ENCODE peak calls at places on chromosomes 3 and 15, in eight cellular contexts. I is SJSA1, J is A549, V is Panc1, B is IMR-90, H is MM.1S, D is GM12878, R is neural progenitor cell. X is an unnamed sample. For H3K9me3 and H3K4me1, the result is how much of the 10 kb centered on the place peaks cover.

GRCh38 chr3:186432189-186432588 is 70.2 kb upstream of the DGKG start:
- DNase-seq in I (no peak), J (no peak), V (no peak), B (peak), H (no peak), D (no peak), R (no peak), X (no peak)

GRCh38 chr3:163924600-163924999 is 1153.7 kb downstream of the SI start:
- DNase-seq in I (no peak), J (no peak), V (no peak), B (no peak), H (peak), D (no peak), R (no peak), X (no peak)

GRCh38 chr15:30065025-30065801 is 17.5 kb upstream of the GOLGA8J start:
- DNase-seq in I (peak), J (no peak), V (no peak), B (peak), H (no peak), D (no peak), R (no peak), X (no peak)

GRCh38 chr15:48317221-48317620 is 14.0 kb upstream of the DUT start:
- DNase-seq in I (no peak), J (no peak), V (no peak), B (no peak), H (no peak), D (no peak), R (no peak), X (no peak)

GRCh38 chr15:95957854-95958253 is 372.6 kb upstream of the NR2F2 start:
- DNase-seq in I (no peak), J (no peak), V (no peak), B (no peak), H (no peak), D (no peak), R (peak), X (peak)

GRCh38 chr15:92322566-92323355 is 70.9 kb upstream of the ST8SIA2 start:
- DNase-seq in I (no peak), J (no peak), V (no peak), B (no peak), H (no peak), D (no peak), R (no peak), X (no peak)

GRCh38 chr15:73002509-73002908 is 49.8 kb upstream of the NEO1 start:
- DNase-seq in I (peak), J (no peak), V (no peak), B (peak), H (no peak), D (no peak), R (no peak), X (no peak)

GRCh38 chr15:96234109-96234892 is 96.2 kb upstream of the NR2F2 start:
- DNase-seq in I (peak), J (no peak), V (no peak), B (peak), H (no peak), D (peak), R (no peak), X (no peak)

GRCh38 chr3:71302604-71303003 is 280.9 kb downstream of the FOXP1 start:
- DNase-seq in I (no peak), J (no peak), V (no peak), B (no peak), H (no peak), D (no peak), R (no peak), X (no peak)

GRCh38 chr3:71305246-71306206 is 278.0 kb downstream of the FOXP1 start:
- DNase-seq in I (peak), J (no peak), V (no peak), B (peak), H (peak), D (no peak), R (peak), X (no peak)

GRCh38 chr3:71304261-71304646 is 279.3 kb downstream of the FOXP1 start:
- DNase-seq in I (no peak), J (no peak), V (no peak), B (no peak), H (no peak), D (no peak), R (no peak), X (no peak)

GRCh38 chr3:71303627-71304260 is 279.8 kb downstream of the FOXP1 start:
- DNase-seq in I (no peak), J (no peak), V (no peak), B (no peak), H (no peak), D (no peak), R (no peak), X (no peak)

DNA sequence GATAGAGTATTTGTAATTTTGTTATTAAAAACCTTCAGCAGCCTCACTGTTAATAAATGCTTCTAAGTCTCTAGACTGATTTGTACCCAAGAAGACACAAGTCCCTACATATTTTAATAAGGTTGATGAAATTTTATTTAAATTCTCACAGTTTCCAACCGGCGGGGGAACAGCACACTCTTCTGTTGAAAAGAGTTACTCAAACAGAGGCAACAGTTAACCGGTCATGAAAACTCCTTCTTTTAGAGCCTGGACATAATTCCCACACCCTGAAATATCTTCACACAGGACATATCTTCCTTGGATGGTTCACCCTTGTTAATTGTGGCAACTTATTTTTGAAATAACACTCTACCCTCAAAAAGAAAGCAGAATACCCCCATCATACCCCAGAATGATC is 278.8 kb downstream of the FOXP1 start:
- DNase-seq in I (peak), J (no peak), V (no peak), B (peak), H (no peak), D (no peak), R (no peak), X (peak)
- H3K27ac ChIP-seq in I (no peak), J (no peak), V (no peak), B (peak), H (no peak), D (no peak), R (peak), X (peak)

GRCh38 chr15:99467861-99468460 is 97.8 kb upstream of the MEF2A start:
- DNase-seq in I (no peak), J (no peak), V (no peak), B (peak), H (no peak), D (no peak), R (no peak), X (no peak)

GRCh38 chr15:99466701-99467337 is 99.0 kb upstream of the MEF2A start:
- DNase-seq in I (no peak), J (no peak), V (no peak), B (no peak), H (no peak), D (no peak), R (no peak), X (no peak)

GRCh38 chr15:99467338-99467720 is 98.5 kb upstream of the MEF2A start:
- DNase-seq in I (no peak), J (no peak), V (no peak), B (no peak), H (no peak), D (no peak), R (no peak), X (no peak)

DNA sequence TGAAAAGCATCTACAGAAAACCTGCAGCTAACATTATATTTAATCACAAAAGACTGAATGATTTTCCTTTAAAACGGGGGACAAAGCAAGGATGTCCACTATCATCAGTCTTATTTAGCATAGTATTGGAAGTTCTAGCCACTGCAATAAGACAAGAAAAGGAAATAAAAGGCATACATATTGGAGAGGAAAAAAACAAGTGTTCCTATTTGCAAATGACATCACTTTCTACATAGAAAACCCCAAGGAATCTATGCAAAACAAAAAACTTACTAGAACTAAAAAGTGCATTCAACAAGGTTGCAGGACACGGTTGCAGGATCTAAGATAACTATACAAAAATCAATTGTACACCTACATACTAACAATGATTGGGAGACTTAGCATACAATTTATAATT is 101.6 kb upstream of the MEF2A start:
- DNase-seq in I (no peak), J (no peak), V (no peak), B (no peak), H (no peak), D (no peak), R (no peak), X (no peak)
- H3K9me3 ChIP-seq in I (under half), J (under half), V (under half), B (under half), H (under half), D (under half), R (under half), X (under half)

GRCh38 chr3:31815631-31816440 is 165.2 kb downstream of the OSBPL10 start:
- DNase-seq in I (no peak), J (no peak), V (no peak), B (no peak), H (no peak), D (no peak), R (no peak), X (no peak)

GRCh38 chr3:31810991-31811433 is 170.1 kb downstream of the OSBPL10 start:
- DNase-seq in I (no peak), J (no peak), V (no peak), B (no peak), H (no peak), D (no peak), R (no peak), X (no peak)

GRCh38 chr3:31813197-31813596 is 167.9 kb downstream of the OSBPL10 start:
- DNase-seq in I (no peak), J (no peak), V (no peak), B (no peak), H (no peak), D (no peak), R (no peak), X (no peak)

GRCh38 chr3:31815006-31815405 is 166.1 kb downstream of the OSBPL10 start:
- DNase-seq in I (no peak), J (no peak), V (no peak), B (no peak), H (no peak), D (no peak), R (no peak), X (no peak)

GRCh38 chr3:31813686-31814085 is 167.4 kb downstream of the OSBPL10 start:
- DNase-seq in I (no peak), J (no peak), V (no peak), B (no peak), H (no peak), D (no peak), R (no peak), X (no peak)
- H3K4me1 ChIP-seq in I (under half), J (under half), V (under half), B (under half), H (under half), D (under half), R (under half), X (under half)

DNA sequence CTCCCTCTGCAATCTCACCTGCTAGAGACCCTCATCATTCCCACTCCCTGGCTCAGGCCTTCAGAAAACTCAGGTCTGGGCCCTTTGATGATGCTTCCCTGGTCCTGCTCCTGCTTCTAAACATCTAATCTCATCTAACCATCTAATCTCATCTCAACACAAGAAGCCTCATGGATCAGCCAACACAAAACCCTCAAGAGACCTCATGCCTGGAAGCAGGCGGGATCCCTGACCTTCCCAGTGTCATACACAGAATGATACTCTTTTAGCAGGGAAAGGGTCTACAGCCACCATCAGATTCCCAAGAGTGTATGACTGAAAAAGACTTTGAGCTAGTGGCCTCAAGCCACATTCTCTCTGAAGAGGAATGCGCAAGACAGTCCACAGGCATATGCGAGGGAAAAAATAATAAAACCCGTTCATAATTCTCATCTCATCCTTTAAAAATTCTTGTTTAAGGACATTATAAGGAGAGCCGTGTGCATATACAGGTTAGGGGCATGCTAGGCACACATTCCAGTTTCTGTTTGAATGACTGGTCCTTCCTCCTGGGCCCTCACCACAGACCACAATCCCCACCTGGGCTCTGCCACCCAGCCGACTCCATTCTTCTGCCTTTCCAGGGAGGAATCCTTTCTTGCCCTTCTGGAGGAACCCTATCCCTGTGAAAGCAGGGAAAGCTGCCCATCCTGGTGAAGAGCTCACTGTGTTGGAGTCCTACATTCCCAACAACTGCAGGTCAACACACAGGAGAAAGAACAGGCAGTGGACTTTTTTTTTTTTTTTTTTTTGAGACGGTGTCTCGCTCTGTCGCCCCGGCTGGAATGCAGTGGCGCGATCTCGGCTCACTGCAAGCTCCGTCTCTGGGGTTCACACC is 2.2 kb downstream of the ZXDC start:
- DNase-seq in I (no peak), J (no peak), V (no peak), B (no peak), H (no peak), D (no peak), R (no peak), X (no peak)
- H3K27ac ChIP-seq in I (no peak), J (peak), V (peak), B (no peak), H (no peak), D (peak), R (no peak), X (no peak)

GRCh38 chr15:25070357-25070963 is 115.7 kb downstream of the SNRPN start:
- DNase-seq in I (no peak), J (no peak), V (no peak), B (no peak), H (no peak), D (no peak), R (no peak), X (no peak)

GRCh38 chr15:25067725-25068309 is 113.0 kb downstream of the SNRPN start:
- DNase-seq in I (no peak), J (no peak), V (no peak), B (no peak), H (no peak), D (no peak), R (no peak), X (no peak)

DNA sequence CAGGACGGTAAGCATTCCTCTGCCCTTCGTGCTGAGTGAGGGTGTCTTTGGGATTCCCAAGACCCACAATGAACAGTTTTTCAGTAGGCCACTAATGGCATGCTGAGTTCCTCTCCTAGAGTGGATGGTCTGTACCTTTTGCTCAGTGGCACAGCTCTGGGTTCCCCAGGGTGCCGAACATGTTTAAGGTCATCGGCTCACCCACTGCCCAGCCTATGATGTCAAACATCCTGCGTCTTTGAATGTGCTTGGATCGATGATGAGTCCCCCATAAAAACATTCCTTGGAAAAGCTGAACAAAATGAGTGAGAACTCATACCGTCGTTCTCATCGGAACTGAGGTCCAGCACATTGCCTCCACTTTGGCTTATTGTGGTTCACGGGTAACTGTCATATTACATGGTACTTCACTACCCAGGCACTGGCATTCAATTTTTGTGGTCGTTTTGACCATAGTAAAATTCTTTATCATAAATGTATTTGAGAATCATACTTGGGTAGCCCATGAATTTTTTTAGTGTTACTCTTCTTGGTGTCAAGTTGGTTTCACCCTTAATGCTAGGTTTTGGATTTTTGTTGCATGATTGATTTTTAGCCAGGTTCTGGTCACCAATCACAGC is 118.2 kb downstream of the SNRPN start:
- DNase-seq in I (no peak), J (no peak), V (no peak), B (no peak), H (no peak), D (no peak), R (no peak), X (no peak)
- H3K9me3 ChIP-seq in I (half or more), J (half or more), V (half or more), B (half or more), H (under half), D (half or more), R (under half), X (half or more)

GRCh38 chr15:75215107-75216004 is 13.7 kb downstream of the C15orf39 start:
- DNase-seq in I (peak), J (no peak), V (no peak), B (no peak), H (no peak), D (no peak), R (no peak), X (no peak)

GRCh38 chr15:75213768-75214221 is 12.1 kb downstream of the C15orf39 start:
- DNase-seq in I (no peak), J (no peak), V (no peak), B (no peak), H (no peak), D (no peak), R (no peak), X (no peak)

GRCh38 chr15:75214293-75215096 is 12.8 kb downstream of the C15orf39 start:
- DNase-seq in I (peak), J (no peak), V (no peak), B (no peak), H (no peak), D (no peak), R (no peak), X (no peak)

GRCh38 chr15:75213212-75213767 is 11.6 kb downstream of the C15orf39 start:
- DNase-seq in I (no peak), J (no peak), V (no peak), B (no peak), H (no peak), D (no peak), R (no peak), X (no peak)

DNA sequence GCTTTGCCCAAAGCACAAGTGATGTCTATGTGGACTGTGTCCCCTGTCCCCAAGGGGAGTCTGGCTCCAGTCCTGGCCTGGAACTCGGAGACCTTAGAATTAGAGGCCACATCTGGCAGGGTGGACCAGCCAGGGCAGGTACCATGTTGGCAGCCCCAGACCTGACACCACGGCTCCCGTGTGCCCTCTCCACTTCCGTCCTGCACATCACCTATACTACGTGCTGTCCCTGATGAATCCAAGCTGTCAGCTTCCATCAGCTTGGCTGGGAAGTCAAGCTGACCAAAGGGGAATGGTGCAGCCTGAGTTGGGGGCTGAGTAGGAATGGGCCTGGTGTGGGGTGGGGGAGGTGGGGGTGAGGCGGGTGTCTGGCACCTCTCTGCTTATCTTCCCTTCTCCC is 15.3 kb downstream of the C15orf39 start:
- DNase-seq in I (no peak), J (no peak), V (no peak), B (no peak), H (no peak), D (no peak), R (no peak), X (no peak)
- H3K4me1 ChIP-seq in I (under half), J (under half), V (under half), B (under half), H (under half), D (under half), R (under half), X (under half)

GRCh38 chr3:99638244-99638948 is at the start of gene COL8A1:
- DNase-seq in I (peak), J (no peak), V (no peak), B (peak), H (no peak), D (no peak), R (peak), X (peak)
- H3K27ac ChIP-seq in I (peak), J (no peak), V (no peak), B (peak), H (no peak), D (no peak), R (no peak), X (peak)

DNA sequence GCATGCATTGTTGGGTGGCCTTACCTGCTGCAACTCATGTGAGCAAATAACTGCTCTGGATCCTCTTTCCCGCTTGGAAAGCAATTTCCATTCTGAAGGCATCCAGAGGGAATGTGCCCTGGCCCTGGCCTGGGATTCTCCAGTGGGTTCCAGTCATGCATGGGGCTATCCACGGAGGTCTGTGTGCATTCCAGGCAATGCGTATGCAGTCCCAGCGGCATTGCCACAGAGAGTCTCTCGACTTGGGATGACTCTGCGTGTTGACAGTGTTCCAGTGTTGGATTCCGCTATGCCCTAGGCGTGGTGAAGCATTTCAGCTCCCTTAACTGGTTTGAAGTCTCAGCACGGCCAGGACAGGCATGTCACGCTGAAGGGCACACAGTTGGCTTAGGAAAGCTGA is 113.9 kb downstream of the SNRPN start:
- DNase-seq in I (no peak), J (no peak), V (no peak), B (no peak), H (no peak), D (no peak), R (no peak), X (no peak)
- H3K9me3 ChIP-seq in I (half or more), J (half or more), V (half or more), B (half or more), H (under half), D (half or more), R (under half), X (half or more)

GRCh38 chr3:101065962-101066361 is 72.7 kb upstream of the ABI3BP start:
- DNase-seq in I (peak), J (peak), V (no peak), B (peak), H (no peak), D (no peak), R (no peak), X (no peak)
- H3K4me1 ChIP-seq in I (under half), J (under half), V (under half), B (under half), H (under half), D (under half), R (under half), X (under half)

X was measured in uterus.